ENCODE peak calls at places on chromosome 1, in ten cellular contexts. I is tibial nerve; W is central memory CD8-positive, alpha-beta T cell; B is stimulated activated CD4-positive, alpha-beta T cell treated with anti-CD3 and anti-CD28 coated beads, Interleukin-12 subunit alpha, Interleukin-12 subunit beta, amount 100 ng/mL, for 48 hours; E is IMR-90; V is stimulated activated CD8-positive, alpha-beta memory T cell treated with anti-CD3 and anti-CD28 coated beads, Interleukin-2, amount 100 ng/mL, for 48 hours; P is T-helper 1 cell; S is HS-5; H is fibroblast of pulmonary artery; L is sigmoid colon. Y is an unnamed sample.

GRCh38 chr1:67685558-67686271 is 714 bp downstream of the GADD45A start:
- DNase-seq in S (no peak), H (peak), I (peak), W (peak), B (peak), L (peak), P (peak), V (peak), E (no peak), Y (peak)

GRCh38 chr1:1062364-1063163 is 11.5 kb downstream of the RNF223 start:
- DNase-seq in B (no peak), V (no peak), L (no peak), S (no peak), I (no peak), W (no peak), P (no peak), E (peak), H (peak), Y (no peak)

GRCh38 chr1:163443863-163444262 is 122.1 kb downstream of the NUF2 start:
- DNase-seq in W (no peak), I (no peak), L (no peak), E (no peak), B (no peak), P (no peak), V (no peak), S (no peak), H (no peak), Y (no peak)

GRCh38 chr1:226779536-226779935 is 40.5 kb upstream of the ITPKB start:
- DNase-seq in B (no peak), I (no peak), E (no peak), L (no peak), S (no peak), W (no peak), V (no peak), H (no peak), P (no peak), Y (no peak)

GRCh38 chr1:167043752-167044488 is 46.3 kb downstream of the GPA33 start:
- DNase-seq in L (peak), P (peak), I (no peak), W (peak), E (peak), V (peak), S (no peak), H (peak), B (peak), Y (peak)

GRCh38 chr1:8116892-8117262 is 90.8 kb upstream of the ERRFI1 start:
- DNase-seq in B (no peak), V (no peak), H (peak), S (no peak), L (peak), E (peak), I (peak), P (no peak), W (no peak), Y (no peak)

GRCh38 chr1:113802367-113803007 is 9.8 kb downstream of the RSBN1 start:
- DNase-seq in V (no peak), S (no peak), H (no peak), W (no peak), P (no peak), E (no peak), I (no peak), L (no peak), B (no peak), Y (no peak)

GRCh38 chr1:38257374-38257773 is 210.8 kb upstream of the POU3F1 start:
- DNase-seq in E (no peak), H (no peak), B (no peak), V (no peak), I (no peak), L (no peak), W (no peak), P (no peak), S (no peak), Y (no peak)

GRCh38 chr1:191572479-191572878 is 585.8 kb upstream of the RGS18 start:
- DNase-seq in B (no peak), H (no peak), P (no peak), S (no peak), I (no peak), V (no peak), L (no peak), W (no peak), E (no peak), Y (no peak)

GRCh38 chr1:61266738-61267137 is 184.4 kb downstream of the NFIA start:
- DNase-seq in B (no peak), E (no peak), I (no peak), V (no peak), S (no peak), L (no peak), P (no peak), W (no peak), H (no peak), Y (no peak)

Y was measured in cardiac septum.